ENCODE peak calls at places on chromosomes 7 and 10, in five cellular contexts. T is upper lobe of left lung, U is GM12878, C is K562, M is HepG2. O is an unnamed sample.

GRCh38 chr10:100748251-100749058 is 3.1 kb downstream of the PAX2 start:
- ATAC-seq in T (no peak), U (no peak), C (no peak), M (no peak), O (no peak)

GRCh38 chr7:135493362-135493761 is 16.5 kb downstream of the CNOT4 start:
- ATAC-seq in T (no peak), U (no peak), C (no peak), M (no peak), O (no peak)

GRCh38 chr10:122475130-122475529 is 13.8 kb downstream of the HTRA1 start:
- ATAC-seq in T (peak), U (no peak), C (no peak), M (no peak), O (peak)

GRCh38 chr10:6729967-6730366 is 149.9 kb upstream of the PRKCQ start:
- ATAC-seq in T (no peak), U (no peak), C (no peak), M (no peak), O (peak)

GRCh38 chr7:127832592-127832991 is 180.6 kb downstream of the SND1 start:
- ATAC-seq in T (no peak), U (no peak), C (no peak), M (no peak), O (no peak)

GRCh38 chr10:19658131-19658530 is 158.1 kb upstream of the PLXDC2 start:
- ATAC-seq in T (no peak), U (no peak), C (no peak), M (no peak), O (no peak)

GRCh38 chr10:43595739-43596298 is 10.4 kb upstream of the ZNF485 start:
- ATAC-seq in T (peak), U (peak), C (peak), M (peak), O (no peak)

GRCh38 chr7:156191090-156191489 is 378.8 kb upstream of the SHH start:
- ATAC-seq in T (no peak), U (no peak), C (no peak), M (no peak), O (no peak)

GRCh38 chr7:112190120-112190519 is 16.1 kb downstream of the DOCK4 start:
- ATAC-seq in T (no peak), U (no peak), C (peak), M (no peak), O (no peak)

GRCh38 chr7:116736927-116737715 is 65.1 kb downstream of the MET start:
- ATAC-seq in T (peak), U (no peak), C (no peak), M (peak), O (no peak)

GRCh38 chr10:95273393-95274312 is 17.1 kb downstream of the PDLIM1 start:
- ATAC-seq in T (peak), U (no peak), C (no peak), M (peak), O (peak)

DNA sequence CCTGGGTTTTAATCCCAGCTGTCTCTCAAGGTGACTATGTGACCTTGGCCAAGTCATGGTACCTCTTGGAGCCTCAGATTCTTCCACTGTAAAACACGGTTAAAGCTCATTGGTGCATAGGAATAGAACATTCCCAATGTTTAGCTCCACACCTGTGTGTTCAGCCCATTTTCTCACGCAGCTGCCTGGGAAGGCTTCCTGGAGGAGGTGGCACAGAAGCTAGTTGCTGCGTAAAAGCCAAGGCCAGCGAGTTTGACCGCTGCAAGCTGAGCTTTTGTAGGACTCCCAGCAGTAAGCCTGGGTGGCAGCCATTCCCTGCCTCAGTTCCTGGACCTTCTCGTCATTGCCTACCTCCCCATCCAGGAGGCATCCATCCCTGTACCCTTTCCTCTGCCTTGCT is 326.6 kb downstream of the RPS24 start:
- ATAC-seq in T (no peak), U (no peak), C (no peak), M (no peak), O (no peak)
- TF ChIP-seq EP300 in T (no peak), U (no peak), C (no peak), M (no peak), O (no peak)

DNA sequence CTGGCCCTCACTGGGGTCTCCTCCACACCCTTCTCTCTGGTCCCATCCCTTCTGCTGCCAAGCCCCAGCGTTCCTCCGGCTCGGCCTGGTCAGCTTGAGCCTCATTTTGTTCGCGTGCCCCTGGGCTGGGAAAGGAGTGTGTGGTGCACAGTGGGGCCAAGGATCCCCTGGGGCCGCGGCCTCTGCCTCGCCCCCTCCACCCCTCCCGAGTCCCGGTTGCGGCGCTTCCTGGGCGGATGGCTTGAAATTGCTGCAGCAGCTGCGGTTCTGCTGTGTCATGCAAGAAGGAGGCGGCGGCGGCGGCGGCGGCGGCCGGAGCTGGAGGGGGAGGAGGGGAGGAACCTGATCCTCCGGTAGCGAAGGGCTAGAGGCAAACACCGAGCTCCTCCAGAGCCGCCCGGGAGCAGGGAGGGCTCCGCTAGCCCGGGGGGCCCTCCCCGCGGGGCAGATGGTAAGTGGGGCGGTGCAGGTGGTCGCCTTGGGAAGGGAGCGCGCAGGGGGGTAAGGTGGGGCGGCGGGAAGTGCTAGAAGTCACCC is 217.9 kb upstream of the MKLN1 start:
- ATAC-seq in T (peak), U (peak), C (peak), M (peak), O (peak)
- TF ChIP-seq POLR2AphosphoS5 in T (peak), U (no peak), C (peak), M (no peak), O (peak)

GRCh38 chr7:823639-824038 is 8.6 kb upstream of the SUN1 start:
- ATAC-seq in T (no peak), U (no peak), C (no peak), M (no peak), O (no peak)

GRCh38 chr7:824664-825063 is 7.6 kb upstream of the SUN1 start:
- ATAC-seq in T (no peak), U (no peak), C (peak), M (no peak), O (peak)

GRCh38 chr7:824106-824505 is 8.2 kb upstream of the SUN1 start:
- ATAC-seq in T (no peak), U (no peak), C (no peak), M (no peak), O (no peak)

GRCh38 chr7:821688-822087 is 10.6 kb upstream of the SUN1 start:
- ATAC-seq in T (no peak), U (no peak), C (no peak), M (no peak), O (peak)

DNA sequence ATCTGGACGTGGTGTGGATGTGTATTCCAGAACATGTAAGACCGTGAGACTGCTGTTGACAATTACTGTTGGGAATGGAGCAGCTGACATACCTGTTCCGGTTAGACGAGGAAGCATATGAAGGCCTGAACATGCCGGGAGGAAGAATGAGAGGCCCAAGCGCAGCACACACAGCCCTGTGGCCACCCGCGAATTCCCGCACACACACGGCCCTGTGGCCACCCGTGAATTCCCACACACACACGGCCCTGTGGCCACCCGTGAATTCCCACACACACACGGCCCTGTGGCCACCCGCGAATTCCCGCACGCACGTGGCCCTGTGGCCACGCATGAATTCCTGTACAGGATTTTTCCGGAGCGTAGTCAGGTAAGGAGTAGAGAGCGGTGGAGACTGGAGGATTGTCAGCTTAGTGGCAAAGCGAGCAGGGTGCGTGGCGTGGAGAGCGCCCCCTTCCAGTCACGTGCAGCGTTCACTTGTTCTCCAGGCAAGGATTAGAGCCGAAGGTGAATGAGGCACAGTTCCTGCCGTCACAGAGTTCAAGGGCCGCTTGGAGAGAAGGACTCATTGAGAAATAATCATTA is 9.5 kb upstream of the SUN1 start:
- ATAC-seq in T (no peak), U (no peak), C (no peak), M (peak), O (no peak)
- TF ChIP-seq CTCF in T (no peak), U (no peak), C (no peak), M (peak), O (no peak)

GRCh38 chr7:47482013-47482761 is 99.7 kb downstream of the TNS3 start:
- ATAC-seq in T (peak), U (peak), C (peak), M (no peak), O (peak)
- TF ChIP-seq EP300 in T (no peak), U (no peak), C (peak), M (no peak), O (no peak)

GRCh38 chr7:151518105-151518780 is 1.5 kb downstream of the RHEB start:
- ATAC-seq in T (no peak), U (peak), C (peak), M (peak), O (no peak)
- TF ChIP-seq POLR2AphosphoS5 in T (no peak), U (peak), C (no peak), M (no peak), O (peak)

GRCh38 chr10:600876-601275 is 88.6 kb downstream of the DIP2C start:
- ATAC-seq in T (peak), U (no peak), C (no peak), M (no peak), O (no peak)

GRCh38 chr10:601356-601963 is 88.0 kb downstream of the DIP2C start:
- ATAC-seq in T (no peak), U (no peak), C (no peak), M (no peak), O (no peak)

GRCh38 chr10:598415-599170 is 90.9 kb downstream of the DIP2C start:
- ATAC-seq in T (no peak), U (no peak), C (no peak), M (no peak), O (no peak)

GRCh38 chr10:599767-600166 is 89.7 kb downstream of the DIP2C start:
- ATAC-seq in T (no peak), U (no peak), C (no peak), M (no peak), O (no peak)

GRCh38 chr10:600234-600633 is 89.2 kb downstream of the DIP2C start:
- ATAC-seq in T (no peak), U (no peak), C (no peak), M (no peak), O (peak)
- TF ChIP-seq CTCF in T (no peak), U (no peak), C (no peak), M (no peak), O (no peak)

O was measured in gastroesophageal sphincter.